ENCODE peak calls at places on chromosome 4, in four cellular contexts. I is body of pancreas, L is GM23338, J is progenitor cell of endocrine pancreas. N is an unnamed sample.

GRCh38 chr4:174084981-174085380 is 198.5 kb downstream of the FBXO8 start:
- DNase-seq in I (no peak), L (no peak), J (no peak), N (no peak)

GRCh38 chr4:144171697-144172096 is 31.2 kb upstream of the GYPA start:
- DNase-seq in I (no peak), L (no peak), J (no peak), N (no peak)

GRCh38 chr4:71230258-71230594 is 108.6 kb upstream of the SLC4A4 start:
- DNase-seq in I (peak), L (no peak), J (no peak), N (no peak)

GRCh38 chr4:64330143-64330542 is 79.1 kb downstream of the TECRL start:
- DNase-seq in I (no peak), L (peak), J (no peak), N (no peak)

GRCh38 chr4:101218346-101218745 is 129.0 kb downstream of the PPP3CA start:
- DNase-seq in I (no peak), L (no peak), J (no peak), N (no peak)

GRCh38 chr4:30903493-30903892 is 183.3 kb downstream of the PCDH7 start:
- DNase-seq in I (no peak), L (no peak), J (no peak), N (no peak)

GRCh38 chr4:137083571-137083970 is 448.7 kb downstream of the PCDH18 start:
- DNase-seq in I (no peak), L (no peak), J (no peak), N (no peak)

GRCh38 chr4:165415910-165416309 is 37.1 kb downstream of the CPE start:
- DNase-seq in I (no peak), L (no peak), J (no peak), N (no peak)

GRCh38 chr4:104334410-104334809 is 160.3 kb downstream of the CXXC4 start:
- DNase-seq in I (no peak), L (no peak), J (no peak), N (no peak)

GRCh38 chr4:5956285-5957021 is 61.8 kb downstream of the C4orf50 start:
- DNase-seq in I (peak), L (peak), J (peak), N (no peak)

GRCh38 chr4:124631760-124632159 is 80.8 kb downstream of the ANKRD50 start:
- DNase-seq in I (peak), L (no peak), J (no peak), N (no peak)

DNA sequence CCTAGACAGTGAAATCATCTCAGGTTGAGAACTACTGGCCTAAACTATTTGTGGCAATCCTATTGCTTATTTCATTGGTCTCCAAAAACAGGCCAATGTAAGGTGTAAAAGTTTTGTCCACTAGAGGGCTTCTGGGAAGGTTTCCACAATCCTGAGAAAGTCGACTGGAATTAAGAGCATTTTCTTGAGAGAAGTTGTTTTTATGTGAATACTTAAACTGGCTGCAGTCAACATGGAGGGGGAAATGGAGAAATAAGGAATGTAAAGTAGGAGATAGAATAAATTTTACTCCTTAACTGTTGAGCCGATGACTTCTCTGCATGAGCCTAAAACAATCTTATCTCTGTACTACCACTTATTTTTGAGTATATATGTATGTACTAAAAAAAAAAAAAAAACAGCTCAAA is 11.0 kb upstream of the EIF4E start:
- DNase-seq in I (no peak), L (peak), J (no peak), N (no peak)
- TF ChIP-seq CTCF in I (peak), L (peak), J (peak), N (peak)

GRCh38 chr4:18021720-18022571 is at the start of gene LCORL:
- DNase-seq in I (peak), L (peak), J (peak), N (peak)
- TF ChIP-seq CTCF in I (no peak), L (no peak), J (peak), N (no peak)

GRCh38 chr4:82429728-82430192 is 502 bp downstream of the HNRNPDL start:
- DNase-seq in I (no peak), L (peak), J (no peak), N (no peak)
- TF ChIP-seq CTCF in I (no peak), L (no peak), J (no peak), N (peak)

DNA sequence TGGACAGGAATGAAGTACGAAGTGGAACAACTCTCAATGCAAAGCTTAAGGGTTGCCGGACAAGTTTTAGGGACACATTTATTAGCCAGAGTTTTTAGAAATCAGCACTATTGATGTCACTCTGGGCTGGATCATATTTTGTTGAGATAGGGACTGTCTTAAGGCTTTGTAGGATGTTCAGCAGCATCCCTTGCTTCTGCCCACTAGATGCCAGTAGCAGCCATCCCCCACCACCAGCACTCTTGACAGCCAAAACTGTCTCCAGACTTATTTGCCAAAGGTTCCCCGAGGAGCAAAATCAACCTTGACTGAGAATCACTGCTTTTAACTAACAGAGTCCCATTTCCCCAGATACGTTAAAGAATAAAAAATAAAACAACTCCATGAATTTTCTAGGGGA is 1497.3 kb downstream of the STIM2 start:
- DNase-seq in I (no peak), L (peak), J (no peak), N (no peak)
- TF ChIP-seq CTCF in I (no peak), L (peak), J (no peak), N (no peak)